ENCODE peak calls at places on chromosomes 13 and 19, in nine cellular contexts. V is SJSA1; G is choroid plexus epithelial cell; D is cardiac muscle cell; A is H7; I is CD8-positive, alpha-beta memory T cell; Z is fibroblast of mammary gland; N is GM06990; F is retinal pigment epithelial cell. Q is an unnamed sample.
A peak's percentile ranks its signal among the peaks of the same experiment; 100 is the strongest.

GRCh38 chr19:47247308-47247990 is 8.9 kb upstream of the CCDC9 start:
- DNase-seq in V (peak; percentile 59), F (no peak), Z (peak; percentile 78), I (peak; percentile 61), D (peak; percentile 87), A (peak; percentile 83), N (peak; percentile 75), G (peak; percentile 88), Q (no peak)

GRCh38 chr19:33490041-33490451 is 31.5 kb downstream of the PEPD start:
- DNase-seq in Z (no peak), I (no peak), G (no peak), D (no peak), V (no peak), A (no peak), F (no peak), N (no peak), Q (no peak)

GRCh38 chr19:41774515-41774980 is 19.2 kb downstream of the CEACAM6 start:
- DNase-seq in G (no peak), A (no peak), V (no peak), D (no peak), Z (no peak), F (no peak), I (peak; percentile 46), N (no peak), Q (no peak)

GRCh38 chr13:58680115-58680514 is 1048.6 kb downstream of the PCDH17 start:
- DNase-seq in V (no peak), G (no peak), Z (no peak), A (peak; percentile 2), D (no peak), I (no peak), N (no peak), F (no peak), Q (no peak)

GRCh38 chr13:97028441-97029299 is 34.4 kb upstream of the OXGR1 start:
- DNase-seq in V (peak; percentile 57), N (peak; percentile 10), F (no peak), A (peak; percentile 56), G (peak; percentile 68), Z (peak; percentile 67), I (no peak), D (peak; percentile 76), Q (no peak)

GRCh38 chr19:13018037-13018914 is 23.0 kb downstream of the NFIX start:
- DNase-seq in N (no peak), I (no peak), A (peak; percentile 82), F (no peak), Z (peak; percentile 64), G (no peak), V (no peak), D (peak; percentile 77), Q (no peak)

GRCh38 chr13:60509601-60510386 is 112.8 kb downstream of the TDRD3 start:
- DNase-seq in G (peak; percentile 23), D (peak; percentile 2), A (no peak), I (no peak), Z (no peak), N (no peak), F (no peak), V (peak; percentile 20), Q (no peak)

GRCh38 chr13:19634129-19634740 is 776 bp downstream of the MPHOSPH8 start:
- DNase-seq in G (peak; percentile 67), V (peak; percentile 42), F (peak; percentile 13), I (no peak), N (no peak), A (no peak), Z (peak; percentile 45), D (peak; percentile 50), Q (no peak)

GRCh38 chr19:4442846-4443146 is 14.8 kb downstream of the UBXN6 start:
- DNase-seq in V (no peak), D (no peak), N (no peak), F (no peak), G (no peak), Z (no peak), A (no peak), I (no peak), Q (no peak)

GRCh38 chr13:51838235-51838846 is 6.6 kb downstream of the TMEM272 start:
- DNase-seq in A (no peak), D (peak; percentile 50), N (no peak), F (peak; percentile 25), I (no peak), G (peak; percentile 67), Z (peak; percentile 84), V (peak; percentile 94), Q (no peak)

GRCh38 chr13:20942938-20943518 is 40.5 kb upstream of the XPO4 start:
- DNase-seq in A (no peak), V (no peak), D (no peak), G (no peak), N (no peak), F (no peak), I (no peak), Z (no peak), Q (no peak)

GRCh38 chr19:30668521-30669155 is 296.5 kb downstream of the ZNF536 start:
- DNase-seq in V (no peak), D (no peak), G (no peak), F (no peak), A (no peak), I (no peak), N (no peak), Z (no peak), Q (no peak)

GRCh38 chr13:95893861-95894260 is 159.3 kb downstream of the UGGT2 start:
- DNase-seq in I (no peak), G (no peak), A (no peak), D (no peak), Z (no peak), F (no peak), N (no peak), V (no peak), Q (no peak)

GRCh38 chr19:39003188-39003587 is 27.6 kb upstream of the FBXO17 start:
- DNase-seq in I (no peak), D (no peak), G (no peak), Z (no peak), V (no peak), A (no peak), N (no peak), F (no peak), Q (no peak)

GRCh38 chr19:3642987-3643386 is 16.4 kb upstream of the CACTIN start:
- DNase-seq in F (no peak), I (no peak), D (no peak), V (no peak), Z (no peak), G (no peak), N (no peak), A (peak; percentile 91), Q (no peak)

DNA sequence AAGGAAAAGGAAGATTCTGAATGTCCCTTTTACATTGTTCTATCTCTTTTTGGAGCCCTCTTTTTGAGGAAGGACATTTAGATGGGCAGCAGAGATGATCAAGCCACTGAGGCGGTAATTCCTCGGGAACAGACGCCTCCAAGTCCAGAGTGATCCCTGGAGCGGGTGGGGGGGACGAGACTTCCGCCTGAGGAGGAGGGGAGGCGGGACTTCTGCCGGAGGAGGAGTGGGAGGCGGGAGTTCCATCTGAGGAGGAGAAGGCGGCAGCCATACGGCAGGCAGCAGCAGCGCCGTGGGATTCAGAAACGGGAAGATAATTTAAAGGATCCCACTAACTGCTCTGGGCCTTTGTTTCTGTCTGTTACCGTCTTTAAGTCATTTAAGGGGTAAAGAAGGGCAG is 37.6 kb upstream of the CD177 start:
- DNase-seq in A (no peak), N (no peak), Z (no peak), V (no peak), I (no peak), F (no peak), D (no peak), G (no peak), Q (no peak)
- H3K4me3 ChIP-seq in A (no peak overlapping the region), N (no peak overlapping the region), Z (no peak overlapping the region), V (no peak overlapping the region), I (no peak overlapping the region), F (no peak overlapping the region), D (no peak overlapping the region), G (no peak overlapping the region), Q (no peak overlapping the region)

GRCh38 chr13:53198017-53198416 is 169.4 kb downstream of the OLFM4 start:
- DNase-seq in Z (no peak), G (no peak), I (no peak), A (peak; percentile 40), V (no peak), D (no peak), N (no peak), F (no peak), Q (no peak)
- H3K4me3 ChIP-seq in Z (no peak overlapping the region), G (no peak overlapping the region), I (no peak overlapping the region), A (no peak overlapping the region), V (no peak overlapping the region), D (no peak overlapping the region), N (no peak overlapping the region), F (no peak overlapping the region), Q (no peak overlapping the region)

DNA sequence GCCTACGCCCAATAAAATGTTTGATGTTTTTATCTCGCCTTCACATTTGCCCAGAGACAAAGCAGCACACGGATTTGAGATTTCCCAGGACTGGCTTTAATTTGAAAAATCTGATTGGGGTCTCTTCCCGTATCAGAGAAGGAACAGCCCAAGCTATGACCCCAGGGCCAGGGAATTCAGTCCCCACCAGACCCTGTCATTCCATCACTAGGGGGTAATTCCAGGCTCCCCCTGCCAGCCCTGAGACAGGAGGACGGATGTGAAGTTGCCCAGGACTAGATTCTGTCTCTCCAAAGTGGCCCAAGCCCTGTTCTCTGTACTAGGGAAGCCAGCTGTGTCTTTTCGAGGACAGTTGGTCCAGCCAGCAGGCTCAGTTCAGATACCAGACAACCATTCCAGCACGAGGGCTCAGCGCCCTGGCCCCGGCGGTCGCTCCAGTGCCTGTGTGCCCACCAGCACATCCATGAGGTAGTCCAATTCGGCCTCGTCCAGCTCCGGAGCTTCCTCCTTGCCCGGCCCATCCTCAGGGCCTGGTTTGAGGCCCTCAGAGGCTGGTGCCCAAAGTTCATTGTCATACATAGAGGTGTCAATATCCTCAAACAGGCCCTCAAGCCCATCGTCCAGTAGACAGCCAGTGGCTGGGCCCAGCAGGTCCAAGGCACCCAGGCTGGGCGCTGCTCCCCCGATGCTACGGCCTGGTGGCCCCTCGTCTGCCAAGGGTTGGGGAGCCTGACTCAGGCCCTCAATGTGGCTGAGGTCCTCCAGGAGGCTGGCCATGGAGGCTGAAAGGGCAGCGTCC is 3.2 kb downstream of the SERTAD1 start:
- DNase-seq in D (no peak), I (no peak), F (no peak), N (no peak), A (peak; percentile 20), G (no peak), V (no peak), Z (no peak), Q (no peak)
- H3K4me3 ChIP-seq in D (no peak overlapping the region), I (no peak overlapping the region), F (no peak overlapping the region), N (no peak overlapping the region), A (no peak overlapping the region), G (no peak overlapping the region), V (no peak overlapping the region), Z (no peak overlapping the region), Q (no peak overlapping the region)

GRCh38 chr19:34681478-34681877 is 4.0 kb downstream of the ZNF302 start:
- DNase-seq in I (no peak), G (no peak), F (no peak), Z (no peak), A (no peak), D (no peak), V (no peak), N (no peak), Q (no peak)
- H3K4me3 ChIP-seq in I (no peak overlapping the region), G (no peak overlapping the region), F (no peak overlapping the region), Z (no peak overlapping the region), A (no peak overlapping the region), D (no peak overlapping the region), V (no peak overlapping the region), N (no peak overlapping the region), Q (no peak overlapping the region)